ENCODE peak calls at places on chromosomes 12 and 14, in nine cellular contexts. E, I, F, L, G, B, Q, P and Z are unnamed samples.

GRCh38 chr14:74472590-74472989 is 20.5 kb downstream of the NPC2 start:
- DNase-seq in E (no peak), I (no peak), F (no peak), L (no peak), G (no peak), B (no peak), Q (no peak), P (no peak), Z (no peak)

GRCh38 chr14:69374235-69374634 is 23.9 kb downstream of the ERH start:
- DNase-seq in E (no peak), I (no peak), F (no peak), L (no peak), G (no peak), B (no peak), Q (no peak), P (no peak), Z (no peak)

GRCh38 chr14:21671371-21671770 is 2.2 kb downstream of the OR4E1 start:
- DNase-seq in E (no peak), I (no peak), F (no peak), L (no peak), G (no peak), B (no peak), Q (no peak), P (no peak), Z (no peak)

GRCh38 chr14:75934998-75935628 is 46.7 kb downstream of the TGFB3 start:
- DNase-seq in E (no peak), I (no peak), F (no peak), L (no peak), G (no peak), B (no peak), Q (no peak), P (no peak), Z (no peak)

GRCh38 chr14:31265701-31266398 is 58.3 kb upstream of the HECTD1 start:
- DNase-seq in E (no peak), I (peak; percentile 66), F (no peak), L (no peak), G (no peak), B (peak; percentile 43), Q (peak; percentile 19), P (no peak), Z (peak; percentile 42)

GRCh38 chr12:100020370-100020769 is 35.6 kb upstream of the ANKS1B start:
- DNase-seq in E (no peak), I (peak; percentile 17), F (no peak), L (no peak), G (no peak), B (peak; percentile 35), Q (no peak), P (no peak), Z (peak; percentile 49)

GRCh38 chr12:6451348-6452244 is at the start of gene TAPBPL:
- DNase-seq in E (peak; percentile 62), I (peak; percentile 87), F (peak; percentile 69), L (no peak), G (peak; percentile 58), B (peak; percentile 93), Q (peak; percentile 73), P (peak; percentile 84), Z (peak; percentile 85)

GRCh38 chr14:54040851-54041250 is 84.2 kb upstream of the BMP4 start:
- DNase-seq in E (no peak), I (no peak), F (no peak), L (no peak), G (no peak), B (peak; percentile 34), Q (no peak), P (no peak), Z (peak; percentile 11)

GRCh38 chr12:53252349-53252916 is 15.7 kb upstream of the ESPL1 start:
- DNase-seq in E (no peak), I (peak; percentile 68), F (peak; percentile 10), L (no peak), G (no peak), B (no peak), Q (peak; percentile 58), P (peak; percentile 52), Z (no peak)

GRCh38 chr12:72511906-72512305 is 239.7 kb downstream of the TRHDE start:
- DNase-seq in E (no peak), I (peak; percentile 43), F (peak; percentile 27), L (no peak), G (no peak), B (peak; percentile 63), Q (no peak), P (no peak), Z (peak; percentile 62)

GRCh38 chr14:104462651-104463630 is 116.6 kb upstream of the C14orf180 start:
- DNase-seq in E (no peak), I (peak; percentile 23), F (no peak), L (no peak), G (no peak), B (no peak), Q (no peak), P (peak; percentile 19), Z (peak; percentile 2)

GRCh38 chr12:52337054-52337453 is 15.9 kb upstream of the KRT83 start:
- DNase-seq in E (no peak), I (peak; percentile 42), F (no peak), L (no peak), G (no peak), B (peak; percentile 15), Q (no peak), P (no peak), Z (peak; percentile 49)

GRCh38 chr14:66395300-66395699 is 90.9 kb upstream of the CCDC196 start:
- DNase-seq in E (no peak), I (no peak), F (no peak), L (no peak), G (peak; percentile 22), B (no peak), Q (peak; percentile 16), P (no peak), Z (no peak)

GRCh38 chr14:60095781-60096450 is 4.2 kb downstream of the PCNX4 start:
- DNase-seq in E (no peak), I (peak; percentile 69), F (no peak), L (no peak), G (no peak), B (peak; percentile 76), Q (no peak), P (no peak), Z (peak; percentile 50)

GRCh38 chr12:72272731-72273498 is 745 bp downstream of the TRHDE start:
- DNase-seq in E (no peak), I (peak; percentile 40), F (no peak), L (no peak), G (no peak), B (peak; percentile 74), Q (peak; percentile 56), P (no peak), Z (no peak)

GRCh38 chr12:4041191-4041885 is 168.1 kb upstream of the PARP11 start:
- DNase-seq in E (no peak), I (no peak), F (no peak), L (no peak), G (no peak), B (no peak), Q (no peak), P (no peak), Z (no peak)

GRCh38 chr14:94773017-94773681 is 3.2 kb upstream of the GSC start:
- DNase-seq in E (no peak), I (no peak), F (no peak), L (no peak), G (no peak), B (no peak), Q (no peak), P (no peak), Z (no peak)

GRCh38 chr14:92356677-92357076 is 33.7 kb downstream of the SLC24A4 start:
- DNase-seq in E (no peak), I (no peak), F (no peak), L (no peak), G (no peak), B (no peak), Q (no peak), P (no peak), Z (no peak)

GRCh38 chr14:31921251-31921650 is 155.9 kb upstream of the ARHGAP5 start:
- DNase-seq in E (no peak), I (peak; percentile 42), F (no peak), L (no peak), G (no peak), B (peak; percentile 25), Q (no peak), P (no peak), Z (no peak)

GRCh38 chr12:94151577-94151976 is 3.2 kb downstream of the PLXNC1 start:
- DNase-seq in E (no peak), I (no peak), F (no peak), L (no peak), G (no peak), B (no peak), Q (no peak), P (no peak), Z (no peak)

GRCh38 chr12:32897276-32897615 is 669 bp upstream of the PKP2 start:
- DNase-seq in E (no peak), I (no peak), F (no peak), L (no peak), G (no peak), B (no peak), Q (no peak), P (no peak), Z (no peak)

GRCh38 chr14:69910871-69911270 is 31.7 kb downstream of the SMOC1 start:
- DNase-seq in E (no peak), I (no peak), F (no peak), L (no peak), G (no peak), B (no peak), Q (no peak), P (no peak), Z (no peak)

GRCh38 chr14:83255015-83255726 is 1721.5 kb upstream of the SEL1L start:
- DNase-seq in E (no peak), I (no peak), F (no peak), L (no peak), G (no peak), B (no peak), Q (no peak), P (no peak), Z (no peak)

GRCh38 chr12:48681416-48681737 is 661 bp downstream of the KANSL2 start:
- DNase-seq in E (no peak), I (peak; percentile 59), F (peak; percentile 4), L (no peak), G (no peak), B (peak; percentile 34), Q (no peak), P (no peak), Z (no peak)

GRCh38 chr12:116556964-116557706 is 2.0 kb upstream of the MAP1LC3B2 start:
- DNase-seq in E (no peak), I (peak; percentile 47), F (no peak), L (no peak), G (peak; percentile 6), B (peak; percentile 67), Q (no peak), P (no peak), Z (peak; percentile 55)